ENCODE peak calls at places on chromosomes 12 and 14, in five cellular contexts. H is GDM1; V is EH; T is CD8-positive, alpha-beta T cell; J is activated CD4-positive, alpha-beta T cell treated with anti-CD3 and anti-CD28 coated beads for 1 hour. B is an unnamed sample.

GRCh38 chr12:107612508-107612907 is 73.1 kb upstream of the PWP1 start:
- DNase-seq in H (no peak), V (peak; percentile 15), T (no peak), J (no peak), B (no peak)

GRCh38 chr14:89779707-89780106 is 174.8 kb downstream of the EFCAB11 start:
- DNase-seq in H (no peak), V (peak; percentile 9), T (no peak), J (no peak), B (no peak)

GRCh38 chr12:45648070-45648469 is 81.4 kb upstream of the ARID2 start:
- DNase-seq in H (no peak), V (no peak), T (no peak), J (no peak), B (no peak)

GRCh38 chr12:118377891-118378470 is 1.6 kb downstream of the SUDS3 start:
- DNase-seq in H (peak; percentile 33), V (peak; percentile 68), T (peak; percentile 65), J (peak; percentile 62), B (peak; percentile 82)

GRCh38 chr14:100871234-100872186 is 32.0 kb downstream of the RTL1 start:
- DNase-seq in H (no peak), V (peak; percentile 79), T (no peak), J (no peak), B (no peak)

GRCh38 chr12:113403435-113404415 is at the start of gene SDS:
- DNase-seq in H (peak; percentile 74), V (peak; percentile 37), T (no peak), J (no peak), B (no peak)

GRCh38 chr12:25734529-25735180 is 181.6 kb upstream of the LMNTD1 start:
- DNase-seq in H (no peak), V (no peak), T (no peak), J (no peak), B (no peak)

GRCh38 chr14:74035556-74035955 is 16.4 kb downstream of the BBOF1 start:
- DNase-seq in H (no peak), V (peak; percentile 65), T (no peak), J (no peak), B (no peak)

GRCh38 chr12:66043035-66043434 is 87.5 kb downstream of the LLPH start:
- DNase-seq in H (no peak), V (no peak), T (no peak), J (no peak), B (no peak)

GRCh38 chr12:109582636-109583035 is 9.0 kb downstream of the MVK start:
- DNase-seq in H (no peak), V (no peak), T (no peak), J (no peak), B (no peak)

GRCh38 chr12:23472329-23472971 is 477.0 kb downstream of the SOX5 start:
- DNase-seq in H (no peak), V (no peak), T (no peak), J (no peak), B (no peak)

GRCh38 chr14:99354166-99354875 is 82.3 kb upstream of the BCL11B start:
- DNase-seq in H (no peak), V (no peak), T (no peak), J (no peak), B (no peak)